ENCODE peak calls at places on chromosomes 4 and X, in six cellular contexts. T, W, Z, U, M and C are unnamed samples.

GRCh38 chr4:26140150-26140898 is 180.5 kb upstream of the RBPJ start:
- DNase-seq in T (peak; percentile 14), W (no peak), Z (no peak), U (no peak), M (no peak), C (no peak)

GRCh38 chr4:38129452-38129830 is 169.2 kb downstream of the PTTG2 start:
- DNase-seq in T (no peak), W (no peak), Z (no peak), U (no peak), M (no peak), C (no peak)

GRCh38 chr4:54107951-54108740 is 8.2 kb downstream of the GSX2 start:
- DNase-seq in T (no peak), W (no peak), Z (no peak), U (no peak), M (no peak), C (no peak)

GRCh38 chr4:127203561-127204260 is 429.0 kb upstream of the INTU start:
- DNase-seq in T (no peak), W (no peak), Z (no peak), U (no peak), M (no peak), C (no peak)

GRCh38 chr4:154328030-154328429 is 163.6 kb downstream of the DCHS2 start:
- DNase-seq in T (no peak), W (no peak), Z (no peak), U (no peak), M (no peak), C (no peak)

GRCh38 chr4:53476232-53477037 is 99.0 kb downstream of the FIP1L1 start:
- DNase-seq in T (peak; percentile 25), W (no peak), Z (peak; percentile 21), U (no peak), M (no peak), C (no peak)

GRCh38 chr4:55468724-55469123 is 73.0 kb downstream of the TMEM165 start:
- DNase-seq in T (no peak), W (no peak), Z (no peak), U (no peak), M (no peak), C (no peak)

GRCh38 chr4:125321709-125322362 is 7.1 kb downstream of the FAT4 start:
- DNase-seq in T (no peak), W (no peak), Z (peak; percentile 13), U (no peak), M (no peak), C (no peak)

GRCh38 chr4:40246938-40247337 is 50.1 kb downstream of the RHOH start:
- DNase-seq in T (no peak), W (no peak), Z (no peak), U (no peak), M (no peak), C (no peak)

GRCh38 chr4:95219109-95219508 is 329.7 kb downstream of the UNC5C start:
- DNase-seq in T (no peak), W (no peak), Z (no peak), U (no peak), M (no peak), C (no peak)

GRCh38 chr4:121464854-121465253 is 84.0 kb upstream of the QRFPR start:
- DNase-seq in T (no peak), W (no peak), Z (no peak), U (no peak), M (no peak), C (no peak)

GRCh38 chrX:47501226-47502071 is 18.4 kb upstream of the ZNF41 start:
- DNase-seq in T (no peak), W (no peak), Z (no peak), U (no peak), M (peak; percentile 21), C (no peak)

GRCh38 chr4:141921293-141921692 is 284.9 kb downstream of the IL15 start:
- DNase-seq in T (no peak), W (no peak), Z (no peak), U (no peak), M (no peak), C (no peak)

GRCh38 chrX:99397879-99398278 is 1012.2 kb downstream of the PCDH19 start:
- DNase-seq in T (no peak), W (no peak), Z (no peak), U (no peak), M (no peak), C (no peak)

GRCh38 chr4:117479673-117480072 is 394.3 kb upstream of the TRAM1L1 start:
- DNase-seq in T (no peak), W (no peak), Z (peak; percentile 30), U (no peak), M (no peak), C (no peak)

GRCh38 chrX:19832186-19832965 is 55.0 kb downstream of the SH3KBP1 start:
- DNase-seq in T (no peak), W (no peak), Z (no peak), U (no peak), M (no peak), C (no peak)

GRCh38 chr4:185748901-185749390 is 63.0 kb downstream of the SORBS2 start:
- DNase-seq in T (no peak), W (no peak), Z (no peak), U (no peak), M (no peak), C (no peak)

GRCh38 chrX:47849776-47850175 is 13.1 kb downstream of the ZNF81 start:
- DNase-seq in T (no peak), W (no peak), Z (no peak), U (no peak), M (peak; percentile 14), C (no peak)

DNA sequence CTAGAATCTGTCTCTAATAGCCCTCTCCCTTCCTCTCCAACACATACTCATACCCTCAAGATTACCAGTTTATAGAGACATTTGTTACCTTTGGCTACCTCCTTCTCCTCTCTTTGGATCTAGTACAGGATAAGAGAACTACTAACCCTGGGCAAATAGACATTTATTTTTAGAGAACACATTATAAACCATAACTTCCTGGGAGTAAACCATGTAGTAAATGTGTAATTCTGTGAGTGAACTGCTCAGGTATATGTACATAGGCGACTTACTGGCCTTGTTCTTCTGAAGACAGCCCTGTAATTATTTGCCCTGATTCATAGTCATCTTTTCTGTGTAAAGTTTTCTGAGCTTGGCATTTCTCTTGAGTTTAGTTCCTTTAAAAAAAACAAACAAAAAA is 94.2 kb downstream of the KDM6A start:
- DNase-seq in T (no peak), W (no peak), Z (no peak), U (no peak), M (no peak), C (no peak)
- H3K9me3 ChIP-seq in T (no peaks in the 10 kb centered on the region), W (no peaks in the 10 kb centered on the region), Z (no peaks in the 10 kb centered on the region), U (no peaks in the 10 kb centered on the region), M (no peaks in the 10 kb centered on the region), C (no peaks in the 10 kb centered on the region)

GRCh38 chrX:8738588-8739189 is 6.8 kb upstream of the ANOS1 start:
- DNase-seq in T (peak; percentile 60), W (no peak), Z (no peak), U (no peak), M (peak; percentile 9), C (no peak)

GRCh38 chrX:8741981-8742380 is 10.0 kb upstream of the ANOS1 start:
- DNase-seq in T (no peak), W (no peak), Z (no peak), U (no peak), M (no peak), C (no peak)

GRCh38 chrX:8743126-8743732 is 11.3 kb upstream of the ANOS1 start:
- DNase-seq in T (peak; percentile 46), W (peak; percentile 71), Z (no peak), U (peak; percentile 20), M (peak; percentile 39), C (no peak)

GRCh38 chrX:8737883-8738282 is 5.9 kb upstream of the ANOS1 start:
- DNase-seq in T (no peak), W (no peak), Z (no peak), U (no peak), M (no peak), C (no peak)
- TF ChIP-seq CTCF in T (no peak), W (no peak), Z (no peak), U (no peak), M (no peak), C (no peak)

GRCh38 chr4:1588306-1588705 is 95.8 kb downstream of the FAM53A start:
- DNase-seq in T (no peak), W (peak; percentile 17), Z (no peak), U (no peak), M (no peak), C (no peak)
- H3K9me3 ChIP-seq in T (no peaks in the 10 kb centered on the region), W (peaks cover 27% of the 10 kb centered on the region), Z (peaks cover 5% of the 10 kb centered on the region), U (peaks cover 9% of the 10 kb centered on the region), M (peaks cover 4% of the 10 kb centered on the region), C (peaks cover 41% of the 10 kb centered on the region)

GRCh38 chr4:163110442-163110841 is 56.2 kb downstream of the NAF1 start:
- DNase-seq in T (no peak), W (no peak), Z (no peak), U (no peak), M (no peak), C (no peak)

GRCh38 chr4:163109967-163110366 is 56.7 kb downstream of the NAF1 start:
- DNase-seq in T (no peak), W (no peak), Z (no peak), U (no peak), M (no peak), C (no peak)

GRCh38 chr4:163111588-163111987 is 55.1 kb downstream of the NAF1 start:
- DNase-seq in T (no peak), W (no peak), Z (no peak), U (no peak), M (no peak), C (no peak)

GRCh38 chr4:163108614-163109013 is 58.1 kb downstream of the NAF1 start:
- DNase-seq in T (no peak), W (no peak), Z (no peak), U (no peak), M (no peak), C (no peak)

GRCh38 chr4:163107754-163108153 is 58.9 kb downstream of the NAF1 start:
- DNase-seq in T (no peak), W (no peak), Z (no peak), U (no peak), M (no peak), C (no peak)
- TF ChIP-seq CTCF in T (no peak), W (peak; percentile 19), Z (no peak), U (no peak), M (peak; percentile 69), C (no peak)

DNA sequence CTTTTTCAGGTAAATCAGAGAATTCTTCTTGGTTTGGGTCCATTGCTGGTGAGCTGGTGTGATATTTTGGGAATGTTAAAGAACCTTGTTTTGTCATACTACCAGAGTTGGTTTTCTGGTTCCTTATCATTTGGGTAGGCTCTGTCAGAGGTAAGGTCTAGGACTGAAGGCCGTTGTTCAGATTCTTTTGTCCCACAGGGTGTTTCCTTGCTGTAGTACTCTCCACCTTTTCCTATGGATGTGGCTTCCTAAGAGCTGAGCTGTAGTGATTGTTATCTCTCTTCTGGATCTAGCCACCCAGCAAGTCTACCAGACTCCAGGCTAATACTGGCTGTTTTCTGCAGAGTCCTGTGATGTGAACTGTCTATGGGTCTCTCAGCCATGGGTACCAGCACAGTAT is 367.5 kb upstream of the GATB start:
- DNase-seq in T (no peak), W (no peak), Z (no peak), U (no peak), M (no peak), C (no peak)
- H3K9me3 ChIP-seq in T (no peaks in the 10 kb centered on the region), W (no peaks in the 10 kb centered on the region), Z (no peaks in the 10 kb centered on the region), U (no peaks in the 10 kb centered on the region), M (no peaks in the 10 kb centered on the region), C (peaks cover 23% of the 10 kb centered on the region)

GRCh38 chrX:146278381-146278780 is 460.8 kb downstream of the SLITRK2 start:
- DNase-seq in T (no peak), W (no peak), Z (no peak), U (no peak), M (no peak), C (no peak)
- TF ChIP-seq CTCF in T (no peak), W (no peak), Z (no peak), U (no peak), M (peak; percentile 32), C (no peak)